ENCODE peak calls at places on chromosome 17, in seven cellular contexts. P is activated CD8-positive, alpha-beta memory T cell treated with anti-CD3 and anti-CD28 coated beads for 48 hours; K is stimulated activated CD8-positive, alpha-beta memory T cell treated with anti-CD3 and anti-CD28 coated beads, Interleukin-4, amount 100 ng/mL, for 4 hours; Z is naive B cell; B is endothelial cell; N is hypothalamus; S is NCI-H2107. J is an unnamed sample.

GRCh38 chr17:76547183-76547641 is 7.4 kb downstream of the PRCD start:
- DNase-seq in B (peak), K (no peak), P (no peak), Z (peak), S (peak), N (peak), J (peak)

GRCh38 chr17:59372138-59372751 is 40.8 kb downstream of the YPEL2 start:
- DNase-seq in B (no peak), K (no peak), S (no peak), Z (no peak), N (no peak), P (no peak), J (no peak)

GRCh38 chr17:5043524-5043923 is 8.3 kb upstream of the SLC52A1 start:
- DNase-seq in Z (no peak), S (no peak), N (no peak), K (no peak), B (no peak), P (no peak), J (no peak)

GRCh38 chr17:3558603-3559269 is 1.1 kb upstream of the TRPV3 start:
- DNase-seq in K (peak), P (no peak), Z (peak), N (no peak), S (no peak), B (no peak), J (no peak)

GRCh38 chr17:58289869-58290268 is 9.1 kb upstream of the MPO start:
- DNase-seq in B (no peak), Z (no peak), P (no peak), N (no peak), S (no peak), K (no peak), J (no peak)

GRCh38 chr17:73262676-73263642 is 1.3 kb upstream of the CPSF4L start:
- DNase-seq in N (no peak), Z (no peak), P (no peak), S (no peak), K (no peak), B (no peak), J (no peak)

GRCh38 chr17:12187658-12188057 is 167.0 kb downstream of the MAP2K4 start:
- DNase-seq in S (no peak), P (no peak), B (no peak), Z (no peak), K (no peak), N (no peak), J (no peak)

GRCh38 chr17:38693700-38694329 is 11.3 kb upstream of the MLLT6 start:
- DNase-seq in K (no peak), N (peak), B (no peak), P (no peak), S (no peak), Z (no peak), J (no peak)

GRCh38 chr17:77427471-77427991 is 286.8 kb downstream of the SEC14L1 start:
- DNase-seq in N (no peak), P (no peak), S (no peak), K (no peak), B (no peak), Z (no peak), J (no peak)

GRCh38 chr17:82243648-82244412 is 15.0 kb downstream of the SLC16A3 start:
- DNase-seq in N (no peak), P (no peak), K (no peak), S (no peak), Z (no peak), B (no peak), J (peak)

GRCh38 chr17:75848523-75849303 is 4.5 kb upstream of the UNC13D start:
- DNase-seq in N (peak), B (peak), Z (peak), S (no peak), K (peak), P (peak), J (no peak)

GRCh38 chr17:67606471-67606870 is 111.3 kb upstream of the NOL11 start:
- DNase-seq in N (no peak), K (no peak), P (no peak), Z (no peak), S (no peak), B (no peak), J (no peak)